ENCODE peak calls at places on chromosomes 7 and 10, in ten cellular contexts. One of them, this sample, is unnamed.

GRCh38 chr10:101224910-101225823 is 4.1 kb downstream of the LBX1 start:
- DNase-seq in GM23338: peak; percentile 71
- DNase-seq in kidney epithelial cell: no peak
- DNase-seq in BJ: no peak
- DNase-seq in CD4-positive, alpha-beta memory T cell: peak; percentile 21
- DNase-seq in choroid plexus epithelial cell: no peak
- DNase-seq in epithelial cell of esophagus: no peak
- DNase-seq in breast epithelium: no peak
- DNase-seq in fibroblast of mammary gland: no peak
- DNase-seq in cardiac muscle cell: no peak
- DNase-seq in this sample: no peak

GRCh38 chr7:107966701-107967100 is 36.3 kb downstream of the LAMB1 start:
- DNase-seq in GM23338: peak; percentile 48
- DNase-seq in kidney epithelial cell: peak; percentile 79
- DNase-seq in BJ: no peak
- DNase-seq in CD4-positive, alpha-beta memory T cell: no peak
- DNase-seq in choroid plexus epithelial cell: peak; percentile 90
- DNase-seq in epithelial cell of esophagus: peak; percentile 94
- DNase-seq in breast epithelium: no peak
- DNase-seq in fibroblast of mammary gland: peak; percentile 58
- DNase-seq in cardiac muscle cell: peak; percentile 74
- DNase-seq in this sample: no peak

GRCh38 chr10:44395902-44396670 is 11.2 kb upstream of the CXCL12 start:
- DNase-seq in GM23338: no peak
- DNase-seq in kidney epithelial cell: no peak
- DNase-seq in BJ: no peak
- DNase-seq in CD4-positive, alpha-beta memory T cell: no peak
- DNase-seq in choroid plexus epithelial cell: no peak
- DNase-seq in epithelial cell of esophagus: no peak
- DNase-seq in breast epithelium: no peak
- DNase-seq in fibroblast of mammary gland: no peak
- DNase-seq in cardiac muscle cell: no peak
- DNase-seq in this sample: no peak

GRCh38 chr10:4086041-4086886 is 301.3 kb upstream of the KLF6 start:
- DNase-seq in GM23338: no peak
- DNase-seq in kidney epithelial cell: no peak
- DNase-seq in BJ: no peak
- DNase-seq in CD4-positive, alpha-beta memory T cell: no peak
- DNase-seq in choroid plexus epithelial cell: peak; percentile 49
- DNase-seq in epithelial cell of esophagus: no peak
- DNase-seq in breast epithelium: no peak
- DNase-seq in fibroblast of mammary gland: no peak
- DNase-seq in cardiac muscle cell: peak; percentile 31
- DNase-seq in this sample: no peak

GRCh38 chr7:132865766-132866531 is 215.9 kb downstream of the CHCHD3 start:
- DNase-seq in GM23338: no peak
- DNase-seq in kidney epithelial cell: peak; percentile 9
- DNase-seq in BJ: peak; percentile 76
- DNase-seq in CD4-positive, alpha-beta memory T cell: no peak
- DNase-seq in choroid plexus epithelial cell: peak; percentile 64
- DNase-seq in epithelial cell of esophagus: peak; percentile 48
- DNase-seq in breast epithelium: no peak
- DNase-seq in fibroblast of mammary gland: peak; percentile 72
- DNase-seq in cardiac muscle cell: no peak
- DNase-seq in this sample: peak; percentile 54

GRCh38 chr7:116145245-116145852 is 65.0 kb upstream of the TES start:
- DNase-seq in GM23338: no peak
- DNase-seq in kidney epithelial cell: no peak
- DNase-seq in BJ: no peak
- DNase-seq in CD4-positive, alpha-beta memory T cell: no peak
- DNase-seq in choroid plexus epithelial cell: no peak
- DNase-seq in epithelial cell of esophagus: no peak
- DNase-seq in breast epithelium: no peak
- DNase-seq in fibroblast of mammary gland: no peak
- DNase-seq in cardiac muscle cell: no peak
- DNase-seq in this sample: no peak

GRCh38 chr10:86706401-86706841 is 38.1 kb downstream of the LDB3 start:
- DNase-seq in GM23338: no peak
- DNase-seq in kidney epithelial cell: no peak
- DNase-seq in BJ: no peak
- DNase-seq in CD4-positive, alpha-beta memory T cell: no peak
- DNase-seq in choroid plexus epithelial cell: no peak
- DNase-seq in epithelial cell of esophagus: no peak
- DNase-seq in breast epithelium: no peak
- DNase-seq in fibroblast of mammary gland: no peak
- DNase-seq in cardiac muscle cell: no peak
- DNase-seq in this sample: no peak

GRCh38 chr7:155377071-155377836 is 79.6 kb downstream of the INSIG1 start:
- DNase-seq in GM23338: no peak
- DNase-seq in kidney epithelial cell: no peak
- DNase-seq in BJ: no peak
- DNase-seq in CD4-positive, alpha-beta memory T cell: no peak
- DNase-seq in choroid plexus epithelial cell: no peak
- DNase-seq in epithelial cell of esophagus: no peak
- DNase-seq in breast epithelium: no peak
- DNase-seq in fibroblast of mammary gland: no peak
- DNase-seq in cardiac muscle cell: no peak
- DNase-seq in this sample: no peak

GRCh38 chr7:73429218-73429617 is 4.4 kb upstream of the FZD9 start:
- DNase-seq in GM23338: peak; percentile 75
- DNase-seq in kidney epithelial cell: no peak
- DNase-seq in BJ: no peak
- DNase-seq in CD4-positive, alpha-beta memory T cell: no peak
- DNase-seq in choroid plexus epithelial cell: peak; percentile 29
- DNase-seq in epithelial cell of esophagus: no peak
- DNase-seq in breast epithelium: no peak
- DNase-seq in fibroblast of mammary gland: peak; percentile 37
- DNase-seq in cardiac muscle cell: peak; percentile 47
- DNase-seq in this sample: no peak

GRCh38 chr7:21587139-21587773 is 44.4 kb downstream of the DNAH11 start:
- DNase-seq in GM23338: peak; percentile 16
- DNase-seq in kidney epithelial cell: no peak
- DNase-seq in BJ: no peak
- DNase-seq in CD4-positive, alpha-beta memory T cell: no peak
- DNase-seq in choroid plexus epithelial cell: no peak
- DNase-seq in epithelial cell of esophagus: no peak
- DNase-seq in breast epithelium: no peak
- DNase-seq in fibroblast of mammary gland: no peak
- DNase-seq in cardiac muscle cell: peak; percentile 7
- DNase-seq in this sample: no peak

GRCh38 chr10:42868530-42868929 is 85.9 kb downstream of the BMS1 start:
- DNase-seq in GM23338: no peak
- DNase-seq in kidney epithelial cell: no peak
- DNase-seq in BJ: no peak
- DNase-seq in CD4-positive, alpha-beta memory T cell: no peak
- DNase-seq in choroid plexus epithelial cell: no peak
- DNase-seq in epithelial cell of esophagus: no peak
- DNase-seq in breast epithelium: no peak
- DNase-seq in fibroblast of mammary gland: no peak
- DNase-seq in cardiac muscle cell: no peak
- DNase-seq in this sample: no peak

GRCh38 chr10:42865716-42866114 is 83.1 kb downstream of the BMS1 start:
- DNase-seq in GM23338: peak; percentile 8
- DNase-seq in kidney epithelial cell: no peak
- DNase-seq in BJ: no peak
- DNase-seq in CD4-positive, alpha-beta memory T cell: no peak
- DNase-seq in choroid plexus epithelial cell: no peak
- DNase-seq in epithelial cell of esophagus: no peak
- DNase-seq in breast epithelium: no peak
- DNase-seq in fibroblast of mammary gland: no peak
- DNase-seq in cardiac muscle cell: no peak
- DNase-seq in this sample: no peak

GRCh38 chr10:42867571-42867970 is 85.0 kb downstream of the BMS1 start:
- DNase-seq in GM23338: no peak
- DNase-seq in kidney epithelial cell: no peak
- DNase-seq in BJ: no peak
- DNase-seq in CD4-positive, alpha-beta memory T cell: no peak
- DNase-seq in choroid plexus epithelial cell: no peak
- DNase-seq in epithelial cell of esophagus: no peak
- DNase-seq in breast epithelium: no peak
- DNase-seq in fibroblast of mammary gland: no peak
- DNase-seq in cardiac muscle cell: no peak
- DNase-seq in this sample: no peak

GRCh38 chr10:42866115-42866995 is 83.8 kb downstream of the BMS1 start:
- DNase-seq in GM23338: peak; percentile 85
- DNase-seq in kidney epithelial cell: peak; percentile 7
- DNase-seq in BJ: no peak
- DNase-seq in CD4-positive, alpha-beta memory T cell: peak; percentile 13
- DNase-seq in choroid plexus epithelial cell: peak; percentile 73
- DNase-seq in epithelial cell of esophagus: peak; percentile 64
- DNase-seq in breast epithelium: no peak
- DNase-seq in fibroblast of mammary gland: peak; percentile 65
- DNase-seq in cardiac muscle cell: peak; percentile 89
- DNase-seq in this sample: peak; percentile 5

GRCh38 chr10:42864575-42864974 is 82.0 kb downstream of the BMS1 start:
- DNase-seq in GM23338: peak; percentile 36
- DNase-seq in kidney epithelial cell: no peak
- DNase-seq in BJ: no peak
- DNase-seq in CD4-positive, alpha-beta memory T cell: no peak
- DNase-seq in choroid plexus epithelial cell: peak; percentile 39
- DNase-seq in epithelial cell of esophagus: peak; percentile 57
- DNase-seq in breast epithelium: no peak
- DNase-seq in fibroblast of mammary gland: peak; percentile 7
- DNase-seq in cardiac muscle cell: no peak
- DNase-seq in this sample: no peak
- H3K4me3 ChIP-seq in GM23338: no peak overlapping the region
- H3K4me3 ChIP-seq in kidney epithelial cell: no peak overlapping the region
- H3K4me3 ChIP-seq in BJ: no peak overlapping the region
- H3K4me3 ChIP-seq in CD4-positive, alpha-beta memory T cell: no peak overlapping the region
- H3K4me3 ChIP-seq in choroid plexus epithelial cell: no peak overlapping the region
- H3K4me3 ChIP-seq in epithelial cell of esophagus: no peak overlapping the region
- H3K4me3 ChIP-seq in breast epithelium: no peak overlapping the region
- H3K4me3 ChIP-seq in fibroblast of mammary gland: no peak overlapping the region
- H3K4me3 ChIP-seq in cardiac muscle cell: no peak overlapping the region
- H3K4me3 ChIP-seq in this sample: no peak overlapping the region

GRCh38 chr7:36994456-36995112 is 270.3 kb upstream of the AOAH start:
- DNase-seq in GM23338: no peak
- DNase-seq in kidney epithelial cell: no peak
- DNase-seq in BJ: no peak
- DNase-seq in CD4-positive, alpha-beta memory T cell: no peak
- DNase-seq in choroid plexus epithelial cell: no peak
- DNase-seq in epithelial cell of esophagus: peak; percentile 49
- DNase-seq in breast epithelium: no peak
- DNase-seq in fibroblast of mammary gland: peak; percentile 14
- DNase-seq in cardiac muscle cell: no peak
- DNase-seq in this sample: no peak
- H3K4me3 ChIP-seq in GM23338: no peak overlapping the region
- H3K4me3 ChIP-seq in kidney epithelial cell: no peak overlapping the region
- H3K4me3 ChIP-seq in BJ: no peak overlapping the region
- H3K4me3 ChIP-seq in CD4-positive, alpha-beta memory T cell: no peak overlapping the region
- H3K4me3 ChIP-seq in choroid plexus epithelial cell: no peak overlapping the region
- H3K4me3 ChIP-seq in epithelial cell of esophagus: no peak overlapping the region
- H3K4me3 ChIP-seq in breast epithelium: no peak overlapping the region
- H3K4me3 ChIP-seq in fibroblast of mammary gland: no peak overlapping the region
- H3K4me3 ChIP-seq in cardiac muscle cell: no peak overlapping the region
- H3K4me3 ChIP-seq in this sample: no peak overlapping the region

DNA sequence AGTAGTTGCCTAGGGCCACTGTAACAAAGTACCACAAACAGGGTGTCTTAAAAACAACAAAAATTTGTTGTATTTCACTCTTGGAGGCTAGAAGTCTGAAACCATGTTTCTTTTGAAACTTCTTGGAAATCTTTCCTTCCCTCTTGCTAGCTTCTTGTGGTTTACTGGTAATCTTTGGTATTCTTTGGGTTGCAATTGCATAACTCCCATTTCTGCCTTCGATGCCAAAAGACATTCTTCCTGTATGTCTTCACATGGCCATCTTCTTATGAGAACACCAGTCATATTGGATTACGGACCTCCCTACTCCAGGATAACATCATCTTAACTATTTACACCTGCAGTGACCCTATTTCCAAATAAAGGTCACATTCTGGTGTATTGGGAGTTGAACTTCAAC is 357.4 kb downstream of the PPP1R3A start:
- DNase-seq in GM23338: no peak
- DNase-seq in kidney epithelial cell: no peak
- DNase-seq in BJ: peak; percentile 4
- DNase-seq in CD4-positive, alpha-beta memory T cell: no peak
- DNase-seq in choroid plexus epithelial cell: peak; percentile 66
- DNase-seq in epithelial cell of esophagus: peak; percentile 31
- DNase-seq in breast epithelium: no peak
- DNase-seq in fibroblast of mammary gland: peak; percentile 26
- DNase-seq in cardiac muscle cell: no peak
- DNase-seq in this sample: no peak
- H3K4me3 ChIP-seq in GM23338: no peak overlapping the region
- H3K4me3 ChIP-seq in kidney epithelial cell: no peak overlapping the region
- H3K4me3 ChIP-seq in BJ: no peak overlapping the region
- H3K4me3 ChIP-seq in CD4-positive, alpha-beta memory T cell: no peak overlapping the region
- H3K4me3 ChIP-seq in choroid plexus epithelial cell: no peak overlapping the region
- H3K4me3 ChIP-seq in epithelial cell of esophagus: no peak overlapping the region
- H3K4me3 ChIP-seq in breast epithelium: no peak overlapping the region
- H3K4me3 ChIP-seq in fibroblast of mammary gland: no peak overlapping the region
- H3K4me3 ChIP-seq in cardiac muscle cell: no peak overlapping the region
- H3K4me3 ChIP-seq in this sample: no peak overlapping the region

GRCh38 chr7:100626055-100626454 is 13.7 kb downstream of the MOSPD3 start:
- DNase-seq in GM23338: no peak
- DNase-seq in kidney epithelial cell: no peak
- DNase-seq in BJ: no peak
- DNase-seq in CD4-positive, alpha-beta memory T cell: no peak
- DNase-seq in choroid plexus epithelial cell: no peak
- DNase-seq in epithelial cell of esophagus: no peak
- DNase-seq in breast epithelium: no peak
- DNase-seq in fibroblast of mammary gland: no peak
- DNase-seq in cardiac muscle cell: no peak
- DNase-seq in this sample: no peak
- H3K4me3 ChIP-seq in GM23338: peak overlapping the region; percentile 74
- H3K4me3 ChIP-seq in kidney epithelial cell: peak overlapping the region; percentile 28
- H3K4me3 ChIP-seq in BJ: peak overlapping the region; percentile 34
- H3K4me3 ChIP-seq in CD4-positive, alpha-beta memory T cell: peak overlapping the region; percentile 36
- H3K4me3 ChIP-seq in choroid plexus epithelial cell: no peak overlapping the region
- H3K4me3 ChIP-seq in epithelial cell of esophagus: no peak overlapping the region
- H3K4me3 ChIP-seq in breast epithelium: peak overlapping the region; percentile 44
- H3K4me3 ChIP-seq in fibroblast of mammary gland: no peak overlapping the region
- H3K4me3 ChIP-seq in cardiac muscle cell: no peak overlapping the region
- H3K4me3 ChIP-seq in this sample: no peak overlapping the region

GRCh38 chr7:47906883-47907282 is 41.4 kb downstream of the PKD1L1 start:
- DNase-seq in GM23338: no peak
- DNase-seq in kidney epithelial cell: no peak
- DNase-seq in BJ: no peak
- DNase-seq in CD4-positive, alpha-beta memory T cell: no peak
- DNase-seq in choroid plexus epithelial cell: no peak
- DNase-seq in epithelial cell of esophagus: no peak
- DNase-seq in breast epithelium: no peak
- DNase-seq in fibroblast of mammary gland: no peak
- DNase-seq in cardiac muscle cell: no peak
- DNase-seq in this sample: no peak
- H3K4me3 ChIP-seq in GM23338: no peak overlapping the region
- H3K4me3 ChIP-seq in kidney epithelial cell: no peak overlapping the region
- H3K4me3 ChIP-seq in BJ: no peak overlapping the region
- H3K4me3 ChIP-seq in CD4-positive, alpha-beta memory T cell: no peak overlapping the region
- H3K4me3 ChIP-seq in choroid plexus epithelial cell: no peak overlapping the region
- H3K4me3 ChIP-seq in epithelial cell of esophagus: no peak overlapping the region
- H3K4me3 ChIP-seq in breast epithelium: no peak overlapping the region
- H3K4me3 ChIP-seq in fibroblast of mammary gland: no peak overlapping the region
- H3K4me3 ChIP-seq in cardiac muscle cell: no peak overlapping the region
- H3K4me3 ChIP-seq in this sample: no peak overlapping the region